ENCODE peak calls at places on chromosomes 1 and 21, in seven cellular contexts. B is pancreas, R is AG08396, F is HTR-8/SVneo, U is AG10803, O is NCI-H2171, T is ELR. K is an unnamed sample.

GRCh38 chr1:216221260-216221700 is 202.0 kb downstream of the USH2A start:
- DNase-seq in O (peak), T (peak), F (peak), U (peak), R (peak), B (peak), K (no peak)

GRCh38 chr1:46735708-46736324 is 16.9 kb upstream of the EFCAB14 start:
- DNase-seq in T (peak), F (peak), U (peak), B (peak), O (no peak), R (peak), K (peak)

GRCh38 chr1:200038987-200039848 is 11.7 kb downstream of the NR5A2 start:
- DNase-seq in T (peak), O (peak), F (peak), R (peak), U (peak), B (peak), K (no peak)

GRCh38 chr1:101183388-101183699 is 53.5 kb upstream of the S1PR1 start:
- DNase-seq in B (no peak), U (no peak), O (no peak), R (no peak), F (no peak), T (no peak), K (no peak)

GRCh38 chr1:179042087-179042486 is 16.4 kb downstream of the FAM20B start:
- DNase-seq in O (no peak), U (no peak), R (no peak), B (no peak), T (no peak), F (no peak), K (no peak)

GRCh38 chr1:15618685-15619525 is 1.6 kb downstream of the DDI2 start:
- DNase-seq in T (peak), O (no peak), F (no peak), U (peak), R (peak), B (no peak), K (no peak)

GRCh38 chr1:153697873-153698647 is 19.6 kb downstream of the NPR1 start:
- DNase-seq in R (no peak), U (no peak), B (no peak), T (no peak), F (no peak), O (no peak), K (no peak)

GRCh38 chr1:117928881-117929339 is 511 bp downstream of the GDAP2 start:
- DNase-seq in F (peak), U (peak), R (peak), O (peak), B (peak), T (peak), K (peak)

GRCh38 chr21:41322496-41323382 is 6.1 kb downstream of the FAM3B start:
- DNase-seq in O (no peak), F (no peak), T (no peak), U (no peak), B (peak), R (no peak), K (no peak)

GRCh38 chr21:32819702-32820101 is 48.1 kb upstream of the PAXBP1 start:
- DNase-seq in R (peak), U (peak), O (no peak), F (no peak), B (no peak), T (peak), K (no peak)

GRCh38 chr1:162029205-162029604 is 5.5 kb upstream of the OLFML2B start:
- DNase-seq in B (no peak), O (peak), R (no peak), F (no peak), U (no peak), T (no peak), K (no peak)

GRCh38 chr1:64393790-64394189 is 76.1 kb upstream of the CACHD1 start:
- DNase-seq in B (no peak), R (no peak), U (no peak), O (no peak), T (no peak), F (no peak), K (no peak)

GRCh38 chr1:154423303-154423987 is 18.3 kb downstream of the IL6R start:
- DNase-seq in U (peak), R (peak), T (peak), F (no peak), O (no peak), B (no peak), K (no peak)

K was measured in central memory CD8-positive, alpha-beta T cell.